ENCODE peak calls at places on chromosomes 7 and 10, in eight cellular contexts. C, Q, W, H, P, U, G and E are unnamed samples.

GRCh38 chr7:51135576-51135975 is 181.0 kb downstream of the COBL start:
- DNase-seq in C (peak), Q (no peak), W (no peak), H (no peak), P (no peak), U (no peak), G (no peak), E (no peak)

GRCh38 chr10:484925-485661 is 204.4 kb downstream of the DIP2C start:
- DNase-seq in C (no peak), Q (peak), W (no peak), H (no peak), P (no peak), U (peak), G (no peak), E (no peak)

GRCh38 chr7:127904706-127905056 is 126.6 kb downstream of the LRRC4 start:
- DNase-seq in C (peak), Q (no peak), W (no peak), H (no peak), P (no peak), U (no peak), G (no peak), E (no peak)

GRCh38 chr7:68789597-68789996 is 808.7 kb upstream of the AUTS2 start:
- DNase-seq in C (no peak), Q (no peak), W (no peak), H (peak), P (no peak), U (no peak), G (no peak), E (no peak)

GRCh38 chr7:129574487-129574886 is 37.0 kb upstream of the NRF1 start:
- DNase-seq in C (peak), Q (no peak), W (no peak), H (no peak), P (no peak), U (no peak), G (no peak), E (no peak)

GRCh38 chr10:126839094-126839761 is 66.0 kb upstream of the DOCK1 start:
- DNase-seq in C (no peak), Q (no peak), W (peak), H (peak), P (peak), U (no peak), G (no peak), E (peak)

GRCh38 chr10:47076949-47077348 is 165.7 kb downstream of the PTPN20 start:
- DNase-seq in C (peak), Q (no peak), W (no peak), H (no peak), P (no peak), U (no peak), G (no peak), E (no peak)

GRCh38 chr7:50762337-50762736 is 20.4 kb downstream of the GRB10 start:
- DNase-seq in C (no peak), Q (no peak), W (no peak), H (no peak), P (no peak), U (no peak), G (no peak), E (no peak)

GRCh38 chr10:108757946-108758345 is 1165.4 kb downstream of the XPNPEP1 start:
- DNase-seq in C (no peak), Q (no peak), W (no peak), H (no peak), P (no peak), U (no peak), G (no peak), E (no peak)

GRCh38 chr10:123236122-123236521 is 81.9 kb downstream of the BUB3 start:
- DNase-seq in C (peak), Q (no peak), W (no peak), H (no peak), P (no peak), U (no peak), G (peak), E (peak)

GRCh38 chr7:46554688-46555422 is 633.8 kb upstream of the IGFBP3 start:
- DNase-seq in C (peak), Q (no peak), W (no peak), H (no peak), P (no peak), U (no peak), G (no peak), E (no peak)

GRCh38 chr10:33212061-33212748 is 122.3 kb downstream of the NRP1 start:
- DNase-seq in C (peak), Q (no peak), W (no peak), H (no peak), P (no peak), U (no peak), G (no peak), E (no peak)

GRCh38 chr7:128988372-128988771 is 50.6 kb downstream of the IRF5 start:
- DNase-seq in C (no peak), Q (no peak), W (no peak), H (no peak), P (no peak), U (no peak), G (no peak), E (no peak)

GRCh38 chr7:90536449-90536848 is 59.7 kb upstream of the CDK14 start:
- DNase-seq in C (no peak), Q (no peak), W (no peak), H (no peak), P (no peak), U (no peak), G (no peak), E (no peak)

GRCh38 chr7:12524794-12525386 is 45.6 kb upstream of the SCIN start:
- DNase-seq in C (peak), Q (peak), W (peak), H (peak), P (no peak), U (no peak), G (peak), E (peak)

GRCh38 chr10:89465196-89465595 is 50.8 kb downstream of the IFIT5 start:
- DNase-seq in C (no peak), Q (no peak), W (no peak), H (no peak), P (no peak), U (no peak), G (no peak), E (no peak)

GRCh38 chr10:110671788-110672579 is 27.8 kb downstream of the RBM20 start:
- DNase-seq in C (peak), Q (no peak), W (peak), H (peak), P (peak), U (peak), G (peak), E (peak)

GRCh38 chr7:131555565-131556054 is 818 bp downstream of the PODXL start:
- DNase-seq in C (no peak), Q (peak), W (peak), H (no peak), P (no peak), U (no peak), G (no peak), E (no peak)

GRCh38 chr7:143284591-143285453 is at the start of gene TMEM139:
- DNase-seq in C (no peak), Q (no peak), W (no peak), H (peak), P (peak), U (no peak), G (peak), E (no peak)

GRCh38 chr7:2299131-2299829 is 15.0 kb downstream of the SNX8 start:
- DNase-seq in C (peak), Q (no peak), W (no peak), H (no peak), P (no peak), U (no peak), G (peak), E (no peak)

GRCh38 chr7:26857170-26857533 is 7.2 kb downstream of the SKAP2 start:
- DNase-seq in C (no peak), Q (no peak), W (no peak), H (no peak), P (no peak), U (no peak), G (no peak), E (no peak)

GRCh38 chr10:6383099-6383812 is 180.5 kb downstream of the PFKFB3 start:
- DNase-seq in C (peak), Q (no peak), W (no peak), H (no peak), P (peak), U (no peak), G (no peak), E (no peak)

GRCh38 chr7:87316097-87316700 is 29.3 kb upstream of the CROT start:
- DNase-seq in C (no peak), Q (no peak), W (no peak), H (no peak), P (no peak), U (no peak), G (no peak), E (no peak)

GRCh38 chr10:99966306-99966705 is 43.4 kb downstream of the DNMBP start:
- DNase-seq in C (peak), Q (no peak), W (no peak), H (no peak), P (no peak), U (no peak), G (no peak), E (no peak)

GRCh38 chr7:81053623-81054022 is 134.8 kb upstream of the SEMA3C start:
- DNase-seq in C (no peak), Q (no peak), W (no peak), H (no peak), P (no peak), U (no peak), G (no peak), E (no peak)

GRCh38 chr7:155867734-155868400 is 55.6 kb upstream of the SHH start:
- DNase-seq in C (no peak), Q (no peak), W (no peak), H (no peak), P (no peak), U (no peak), G (no peak), E (no peak)

GRCh38 chr7:76236226-76236625 is 34.5 kb downstream of the SRRM3 start:
- DNase-seq in C (no peak), Q (no peak), W (no peak), H (no peak), P (no peak), U (no peak), G (no peak), E (no peak)

GRCh38 chr7:70766109-70766508 is 365.8 kb upstream of the GALNT17 start:
- DNase-seq in C (no peak), Q (no peak), W (no peak), H (no peak), P (no peak), U (no peak), G (no peak), E (no peak)

GRCh38 chr10:59872892-59873463 is 33.4 kb downstream of the CCDC6 start:
- DNase-seq in C (peak), Q (no peak), W (no peak), H (no peak), P (no peak), U (no peak), G (no peak), E (no peak)

GRCh38 chr7:145863-146262 is 46.5 kb upstream of the FAM20C start:
- DNase-seq in C (no peak), Q (no peak), W (no peak), H (no peak), P (no peak), U (no peak), G (no peak), E (no peak)

GRCh38 chr7:47576031-47576908 is 5.6 kb downstream of the TNS3 start:
- DNase-seq in C (peak), Q (no peak), W (no peak), H (no peak), P (no peak), U (no peak), G (no peak), E (no peak)

GRCh38 chr10:49394933-49395740 is 752 bp downstream of the DRGX start:
- DNase-seq in C (no peak), Q (no peak), W (peak), H (no peak), P (no peak), U (no peak), G (no peak), E (no peak)